ENCODE peak calls at places on chromosomes 1 and 21, in ten cellular contexts. R is psoas muscle, J is H9, N is substantia nigra, P is mesendoderm, I is neural progenitor cell, M is pancreas, K is astrocyte, Y is gastrocnemius medialis, L is tibial nerve. O is an unnamed sample.

GRCh38 chr1:228985661-228986060 is 250.4 kb downstream of the RHOU start:
- DNase-seq in R (no peak), J (peak; percentile 15), N (no peak), P (no peak), I (no peak), M (no peak), K (no peak), Y (no peak), L (no peak), O (no peak)

GRCh38 chr1:203720253-203720652 is 44.7 kb upstream of the LAX1 start:
- DNase-seq in R (no peak), J (no peak), N (no peak), P (no peak), I (no peak), M (no peak), K (no peak), Y (no peak), L (no peak), O (no peak)

GRCh38 chr1:23152966-23153684 is 15.5 kb downstream of the LUZP1 start:
- DNase-seq in R (no peak), J (no peak), N (no peak), P (peak; percentile 19), I (no peak), M (no peak), K (peak; percentile 72), Y (no peak), L (no peak), O (no peak)

GRCh38 chr1:48371598-48371997 is 100.4 kb downstream of the SPATA6 start:
- DNase-seq in R (no peak), J (no peak), N (no peak), P (peak; percentile 6), I (no peak), M (no peak), K (no peak), Y (no peak), L (no peak), O (no peak)

GRCh38 chr1:223712184-223712855 is at the start of gene CAPN2:
- DNase-seq in R (peak; percentile 94), J (peak; percentile 72), N (peak; percentile 62), P (peak; percentile 86), I (peak; percentile 92), M (peak; percentile 94), K (peak; percentile 74), Y (peak; percentile 81), L (peak; percentile 48), O (peak; percentile 86)

GRCh38 chr1:226097866-226098625 is 35.5 kb downstream of the H3-3A start:
- DNase-seq in R (no peak), J (no peak), N (no peak), P (peak; percentile 90), I (no peak), M (peak; percentile 22), K (peak; percentile 83), Y (no peak), L (no peak), O (no peak)

GRCh38 chr1:113893267-113893666 is 5.9 kb upstream of the BCL2L15 start:
- DNase-seq in R (no peak), J (no peak), N (no peak), P (no peak), I (no peak), M (no peak), K (no peak), Y (no peak), L (no peak), O (no peak)

GRCh38 chr1:9070421-9071015 is 1.1 kb upstream of the SLC2A5 start:
- DNase-seq in R (no peak), J (no peak), N (no peak), P (no peak), I (no peak), M (no peak), K (no peak), Y (no peak), L (no peak), O (no peak)

GRCh38 chr1:65079941-65080340 is 68.1 kb upstream of the AK4 start:
- DNase-seq in R (no peak), J (no peak), N (no peak), P (no peak), I (no peak), M (no peak), K (peak; percentile 27), Y (no peak), L (no peak), O (no peak)

GRCh38 chr21:32698971-32699693 is 28.7 kb downstream of the SYNJ1 start:
- DNase-seq in R (no peak), J (no peak), N (no peak), P (peak; percentile 15), I (no peak), M (no peak), K (peak; percentile 20), Y (no peak), L (no peak), O (no peak)

GRCh38 chr21:30234050-30234449 is 18.2 kb upstream of the CLDN8 start:
- DNase-seq in R (no peak), J (no peak), N (no peak), P (no peak), I (no peak), M (no peak), K (no peak), Y (no peak), L (no peak), O (no peak)

GRCh38 chr1:66998972-66999371 is 55.0 kb downstream of the SLC35D1 start:
- DNase-seq in R (no peak), J (no peak), N (no peak), P (no peak), I (no peak), M (no peak), K (peak; percentile 42), Y (no peak), L (no peak), O (no peak)

GRCh38 chr1:205286335-205286950 is 35.1 kb downstream of the NUAK2 start:
- DNase-seq in R (no peak), J (no peak), N (no peak), P (no peak), I (no peak), M (peak; percentile 33), K (peak; percentile 82), Y (no peak), L (no peak), O (no peak)

GRCh38 chr1:66980745-66981367 is 56.1 kb downstream of the MIER1 start:
- DNase-seq in R (no peak), J (no peak), N (no peak), P (no peak), I (no peak), M (no peak), K (no peak), Y (no peak), L (no peak), O (peak; percentile 18)

GRCh38 chr1:27000092-27000816 is 6.8 kb downstream of the TRNP1 start:
- DNase-seq in R (no peak), J (no peak), N (no peak), P (peak; percentile 57), I (no peak), M (no peak), K (no peak), Y (no peak), L (no peak), O (no peak)
- H3K27ac ChIP-seq in R (peak overlapping the region; percentile 23), J (peak overlapping the region; percentile 91), N (no peak overlapping the region), P (peak overlapping the region; percentile 71), I (no peak overlapping the region), M (peak overlapping the region; percentile 10), K (peak overlapping the region; percentile 88), Y (peak overlapping the region; percentile 59), L (no peak overlapping the region), O (peak overlapping the region; percentile 95)

GRCh38 chr1:24990136-24990535 is 60.1 kb upstream of the RUNX3 start:
- DNase-seq in R (no peak), J (no peak), N (no peak), P (no peak), I (no peak), M (no peak), K (no peak), Y (no peak), L (no peak), O (no peak)

GRCh38 chr1:24992761-24993211 is 62.7 kb upstream of the RUNX3 start:
- DNase-seq in R (peak; percentile 30), J (no peak), N (no peak), P (no peak), I (no peak), M (peak; percentile 13), K (no peak), Y (no peak), L (no peak), O (no peak)

GRCh38 chr1:24992124-24992760 is 62.2 kb upstream of the RUNX3 start:
- DNase-seq in R (no peak), J (no peak), N (no peak), P (no peak), I (no peak), M (no peak), K (no peak), Y (no peak), L (no peak), O (no peak)

GRCh38 chr1:24990796-24991195 is 60.7 kb upstream of the RUNX3 start:
- DNase-seq in R (no peak), J (no peak), N (no peak), P (no peak), I (no peak), M (no peak), K (no peak), Y (no peak), L (no peak), O (no peak)

GRCh38 chr1:24991242-24992037 is 61.4 kb upstream of the RUNX3 start:
- DNase-seq in R (no peak), J (no peak), N (no peak), P (no peak), I (no peak), M (no peak), K (no peak), Y (no peak), L (no peak), O (no peak)
- H3K27ac ChIP-seq in R (no peak overlapping the region), J (no peak overlapping the region), N (no peak overlapping the region), P (no peak overlapping the region), I (no peak overlapping the region), M (no peak overlapping the region), K (no peak overlapping the region), Y (no peak overlapping the region), L (no peak overlapping the region), O (no peak overlapping the region)

DNA sequence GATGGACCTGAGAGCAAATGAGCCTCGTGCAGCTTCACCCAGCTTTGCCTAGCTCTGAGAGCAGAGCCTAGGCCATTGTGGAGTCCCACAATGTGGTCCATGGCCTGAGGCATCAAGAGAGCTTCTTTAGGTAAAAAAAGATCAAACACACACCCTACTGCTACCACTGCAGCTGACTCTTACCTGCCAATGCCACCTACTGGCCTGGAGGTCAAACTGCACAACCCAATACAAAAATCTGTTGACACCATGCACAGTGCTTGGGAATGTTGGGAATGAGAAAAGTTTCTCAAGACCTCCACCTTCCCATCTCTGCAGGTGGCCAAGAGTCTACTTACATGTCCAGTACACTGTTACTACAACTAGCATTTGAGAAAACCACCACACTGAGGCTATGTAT is 60.6 kb downstream of the UCHL5 start:
- DNase-seq in R (no peak), J (no peak), N (no peak), P (peak; percentile 65), I (no peak), M (no peak), K (no peak), Y (no peak), L (no peak), O (no peak)
- H3K27ac ChIP-seq in R (no peak overlapping the region), J (no peak overlapping the region), N (no peak overlapping the region), P (no peak overlapping the region), I (no peak overlapping the region), M (no peak overlapping the region), K (no peak overlapping the region), Y (no peak overlapping the region), L (no peak overlapping the region), O (no peak overlapping the region)

DNA sequence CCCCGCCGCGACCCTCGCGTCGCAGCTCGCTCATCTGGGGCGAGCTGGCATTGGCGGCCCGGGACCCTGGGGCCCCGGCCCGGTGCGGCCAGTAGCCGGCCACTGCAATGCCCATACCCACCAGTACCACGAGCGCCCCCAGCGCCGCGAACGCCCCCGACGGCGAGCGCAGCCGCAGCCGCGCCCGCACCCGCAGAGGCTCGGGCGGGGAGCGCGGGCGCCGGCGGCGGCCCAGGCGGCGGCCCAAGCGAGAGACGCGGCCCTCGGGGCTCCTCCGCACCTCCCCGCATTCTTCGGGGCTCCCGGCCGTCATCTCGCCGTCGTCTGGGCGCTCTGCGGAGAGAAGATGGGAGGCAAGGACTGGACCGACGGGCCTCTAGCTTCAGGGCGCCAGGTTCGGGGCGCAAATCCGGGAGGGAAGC is 2.2 kb downstream of the TMEM200B start:
- DNase-seq in R (no peak), J (no peak), N (no peak), P (no peak), I (no peak), M (peak; percentile 64), K (no peak), Y (no peak), L (no peak), O (no peak)
- H3K27ac ChIP-seq in R (peak overlapping the region; percentile 63), J (no peak overlapping the region), N (no peak overlapping the region), P (peak overlapping the region; percentile 55), I (no peak overlapping the region), M (no peak overlapping the region), K (no peak overlapping the region), Y (no peak overlapping the region), L (no peak overlapping the region), O (no peak overlapping the region)

O was measured in SJSA1.